ENCODE peak calls at places on chromosomes 2 and 18, in four cellular contexts. S is thoracic aorta, W is pancreas, B is tibial nerve. E is an unnamed sample.

GRCh38 chr2:84856785-84857184 is 24.1 kb downstream of the TRABD2A start:
- DNase-seq in S (no peak), W (no peak), B (no peak), E (no peak)

GRCh38 chr18:49813071-49813320 is 337 bp downstream of the ACAA2 start:
- DNase-seq in S (no peak), W (peak; percentile 36), B (no peak), E (no peak)

GRCh38 chr2:188952901-188953300 is 21.3 kb upstream of the COL3A1 start:
- DNase-seq in S (no peak), W (no peak), B (no peak), E (no peak)

GRCh38 chr2:27832396-27832795 is 57.8 kb downstream of the RBKS start:
- DNase-seq in S (no peak), W (no peak), B (no peak), E (no peak)

GRCh38 chr2:59996830-59997229 is 556.6 kb downstream of the BCL11A start:
- DNase-seq in S (no peak), W (no peak), B (no peak), E (no peak)

GRCh38 chr2:68466361-68466777 is 725 bp downstream of the FBXO48 start:
- DNase-seq in S (no peak), W (peak; percentile 21), B (no peak), E (peak; percentile 83)

GRCh38 chr2:42693688-42694479 is 70.1 kb downstream of the OXER1 start:
- DNase-seq in S (no peak), W (no peak), B (no peak), E (no peak)

GRCh38 chr2:8551622-8552074 is 130.2 kb upstream of the ID2 start:
- DNase-seq in S (no peak), W (no peak), B (no peak), E (no peak)

GRCh38 chr18:3411854-3412268 is 38.1 kb upstream of the TGIF1 start:
- DNase-seq in S (no peak), W (no peak), B (no peak), E (peak; percentile 57)

GRCh38 chr18:13500891-13501887 is 225.2 kb downstream of the FAM210A start:
- DNase-seq in S (peak; percentile 36), W (peak; percentile 73), B (no peak), E (no peak)
- H3K4me3 ChIP-seq in S (peak overlapping the region; percentile 67), W (peak overlapping the region; percentile 5), B (no peak overlapping the region), E (no peak overlapping the region)

GRCh38 chr2:37649518-37649917 is 21.9 kb downstream of the CDC42EP3 start:
- DNase-seq in S (no peak), W (no peak), B (no peak), E (no peak)
- H3K27ac ChIP-seq in S (peak overlapping the region; percentile 27), W (no peak overlapping the region), B (no peak overlapping the region), E (no peak overlapping the region)

GRCh38 chr18:76957384-76958355 is 135.3 kb downstream of the ZNF236 start:
- DNase-seq in S (no peak), W (no peak), B (no peak), E (no peak)

GRCh38 chr18:76956648-76957047 is 134.3 kb downstream of the ZNF236 start:
- DNase-seq in S (no peak), W (no peak), B (no peak), E (no peak)

GRCh38 chr18:76960528-76961035 is 138.2 kb downstream of the ZNF236 start:
- DNase-seq in S (no peak), W (no peak), B (no peak), E (no peak)

GRCh38 chr18:76958692-76959341 is 136.5 kb downstream of the ZNF236 start:
- DNase-seq in S (no peak), W (peak; percentile 31), B (no peak), E (no peak)

GRCh38 chr18:76959605-76960004 is 137.2 kb downstream of the ZNF236 start:
- DNase-seq in S (no peak), W (no peak), B (no peak), E (no peak)
- TF ChIP-seq CTCF in S (no peak), W (no peak), B (no peak), E (no peak)

GRCh38 chr2:218873359-218874194 is 7.1 kb upstream of the WNT10A start:
- DNase-seq in S (no peak), W (no peak), B (no peak), E (no peak)

GRCh38 chr2:218871345-218872302 is 9.0 kb upstream of the WNT10A start:
- DNase-seq in S (no peak), W (no peak), B (no peak), E (no peak)

GRCh38 chr2:218870984-218871344 is 9.7 kb upstream of the WNT10A start:
- DNase-seq in S (no peak), W (no peak), B (no peak), E (no peak)

GRCh38 chr2:218875692-218876246 is 4.9 kb upstream of the WNT10A start:
- DNase-seq in S (no peak), W (no peak), B (no peak), E (no peak)

GRCh38 chr2:218872645-218873358 is 7.8 kb upstream of the WNT10A start:
- DNase-seq in S (no peak), W (no peak), B (no peak), E (no peak)
- H3K4me3 ChIP-seq in S (no peak overlapping the region), W (no peak overlapping the region), B (no peak overlapping the region), E (no peak overlapping the region)

GRCh38 chr2:241844831-241845578 is 13.7 kb downstream of the PDCD1 start:
- DNase-seq in S (no peak), W (no peak), B (no peak), E (no peak)

GRCh38 chr2:241842067-241842415 is 16.7 kb downstream of the PDCD1 start:
- DNase-seq in S (no peak), W (no peak), B (no peak), E (no peak)

GRCh38 chr2:241844066-241844728 is 14.5 kb downstream of the PDCD1 start:
- DNase-seq in S (no peak), W (peak; percentile 55), B (peak; percentile 62), E (peak; percentile 59)

GRCh38 chr2:241842620-241843211 is 16.0 kb downstream of the PDCD1 start:
- DNase-seq in S (no peak), W (no peak), B (peak; percentile 31), E (peak; percentile 29)

GRCh38 chr2:241843321-241844065 is 15.2 kb downstream of the PDCD1 start:
- DNase-seq in S (no peak), W (no peak), B (no peak), E (peak; percentile 20)
- H3K27ac ChIP-seq in S (peak overlapping the region; percentile 17), W (peak overlapping the region; percentile 30), B (peak overlapping the region; percentile 63), E (peak overlapping the region; percentile 24)

GRCh38 chr2:106316937-106317336 is 122.8 kb upstream of the UXS1 start:
- DNase-seq in S (no peak), W (no peak), B (no peak), E (no peak)
- TF ChIP-seq CTCF in S (no peak), W (no peak), B (no peak), E (no peak)

DNA sequence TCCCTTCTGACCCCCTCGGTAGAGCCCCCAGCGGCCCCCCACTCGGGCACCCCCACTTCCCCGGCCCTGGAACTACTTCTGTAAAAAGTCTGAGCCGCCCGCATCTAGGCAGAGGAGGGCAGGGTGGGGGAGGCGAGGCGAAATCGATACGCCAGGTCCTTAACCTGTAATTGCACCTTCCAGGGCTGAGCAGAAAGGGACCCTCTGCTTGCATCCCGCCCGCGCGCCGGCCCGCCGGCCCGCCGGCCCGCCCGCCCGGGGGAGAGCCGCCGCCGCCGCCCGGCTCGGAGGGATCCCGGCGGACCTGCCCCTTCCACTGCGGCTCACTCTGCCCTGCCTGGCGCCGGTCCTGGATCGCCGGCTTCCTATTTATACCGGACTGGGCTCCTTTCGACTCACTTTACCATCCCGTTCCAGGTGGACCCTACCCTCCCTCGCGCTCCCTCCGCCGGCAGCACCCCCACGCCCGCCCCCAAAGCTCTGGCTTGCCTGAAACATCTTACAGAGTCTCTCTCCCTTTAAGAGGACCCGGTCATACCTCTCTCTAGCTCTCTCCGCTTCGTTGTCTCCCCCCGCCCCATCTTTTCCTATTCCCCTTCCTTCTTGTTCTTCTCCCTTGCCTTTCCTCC is 838 bp downstream of the KLHL14 start:
- DNase-seq in S (no peak), W (peak; percentile 12), B (no peak), E (no peak)
- H3K4me3 ChIP-seq in S (peak overlapping the region; percentile 67), W (peak overlapping the region; percentile 39), B (peak overlapping the region; percentile 55), E (no peak overlapping the region)

GRCh38 chr18:47595816-47596501 is 334.5 kb downstream of the SMAD2 start:
- DNase-seq in S (no peak), W (no peak), B (no peak), E (no peak)
- H3K27ac ChIP-seq in S (no peak overlapping the region), W (no peak overlapping the region), B (no peak overlapping the region), E (no peak overlapping the region)